ENCODE peak calls at places on chromosomes 16 and 17, in four cellular contexts. T, V, B and G are unnamed samples.
A peak's percentile ranks its signal among the peaks of the same experiment; 100 is the strongest.

GRCh38 chr16:3717235-3718018 is at the start of gene TRAP1:
- DNase-seq in B (peak; percentile 93), T (no peak), V (peak; percentile 95), G (peak; percentile 30)

GRCh38 chr16:21084631-21085235 is 65.9 kb downstream of the DNAH3 start:
- DNase-seq in V (no peak), T (no peak), B (no peak), G (no peak)

GRCh38 chr17:66635646-66636045 is 199.3 kb upstream of the CACNG5 start:
- DNase-seq in B (no peak), T (no peak), V (no peak), G (no peak)

GRCh38 chr16:1194665-1195392 is 30.2 kb downstream of the TPSG1 start:
- DNase-seq in B (no peak), V (no peak), T (no peak), G (no peak)

GRCh38 chr17:76736349-76737081 is 616 bp downstream of the SRSF2 start:
- DNase-seq in B (peak; percentile 87), T (no peak), V (peak; percentile 91), G (no peak)

GRCh38 chr17:48101012-48101720 is at the start of gene CBX1:
- DNase-seq in V (peak; percentile 96), T (peak; percentile 46), B (peak; percentile 94), G (peak; percentile 80)

GRCh38 chr17:66548659-66549311 is 246.4 kb downstream of the PRKCA start:
- DNase-seq in V (no peak), B (no peak), T (no peak), G (no peak)

GRCh38 chr16:46817961-46818360 is 13.0 kb downstream of the C16orf87 start:
- DNase-seq in B (no peak), T (no peak), V (no peak), G (no peak)

GRCh38 chr17:40862985-40863733 is 3.9 kb downstream of the KRT12 start:
- DNase-seq in T (no peak), B (no peak), V (no peak), G (no peak)

GRCh38 chr16:85524630-85525463 is 88.3 kb upstream of the GSE1 start:
- DNase-seq in V (peak; percentile 77), B (peak; percentile 52), T (no peak), G (no peak)

GRCh38 chr16:11791144-11791828 is 5.8 kb downstream of the ZC3H7A start:
- DNase-seq in T (no peak), B (no peak), V (no peak), G (no peak)

GRCh38 chr17:82230627-82231311 is 1.9 kb downstream of the SLC16A3 start:
- DNase-seq in B (peak; percentile 90), V (peak; percentile 93), T (no peak), G (no peak)

GRCh38 chr16:2005646-2006045 is 4.0 kb downstream of the ZNF598 start:
- DNase-seq in T (no peak), B (no peak), V (peak; percentile 75), G (no peak)

GRCh38 chr17:20926532-20926931 is 116.3 kb downstream of the USP22 start:
- DNase-seq in T (no peak), V (no peak), B (no peak), G (no peak)

GRCh38 chr16:69393898-69394849 is 8.4 kb upstream of the TERF2 start:
- DNase-seq in T (no peak), V (no peak), B (no peak), G (no peak)

GRCh38 chr17:29178750-29179231 is 1.4 kb downstream of the MYO18A start:
- DNase-seq in V (no peak), T (no peak), B (no peak), G (no peak)

GRCh38 chr16:83802135-83802534 is 5.6 kb upstream of the HSBP1 start:
- DNase-seq in B (no peak), V (no peak), T (peak; percentile 46), G (peak; percentile 56)

GRCh38 chr16:54212893-54213292 is 73.7 kb downstream of the IRX3 start:
- DNase-seq in V (peak; percentile 64), T (no peak), B (no peak), G (no peak)

GRCh38 chr17:32341857-32342602 is at the start of gene C17orf75:
- DNase-seq in V (peak; percentile 88), T (no peak), B (peak; percentile 82), G (peak; percentile 48)

GRCh38 chr16:1395444-1396074 is 18.9 kb downstream of the UNKL start:
- DNase-seq in B (no peak), T (no peak), V (no peak), G (no peak)

GRCh38 chr16:86455116-86455515 is 55.2 kb upstream of the FOXF1 start:
- DNase-seq in V (no peak), T (peak; percentile 75), B (no peak), G (peak; percentile 94)

GRCh38 chr16:89484088-89484501 is 6.3 kb downstream of the ANKRD11 start:
- DNase-seq in B (no peak), T (no peak), V (no peak), G (no peak)
- H3K4me3 ChIP-seq in B (no peak overlapping the region), T (no peak overlapping the region), V (no peak overlapping the region), G (no peak overlapping the region)

GRCh38 chr17:68612228-68612922 is 11.2 kb upstream of the FAM20A start:
- DNase-seq in B (no peak), V (no peak), T (no peak), G (no peak)

GRCh38 chr17:68612923-68613292 is 11.7 kb upstream of the FAM20A start:
- DNase-seq in T (no peak), V (no peak), B (no peak), G (no peak)

GRCh38 chr17:68611353-68612227 is 10.4 kb upstream of the FAM20A start:
- DNase-seq in T (no peak), V (no peak), B (no peak), G (no peak)

GRCh38 chr17:68614718-68615117 is 13.6 kb upstream of the FAM20A start:
- DNase-seq in V (no peak), T (no peak), B (no peak), G (no peak)

DNA sequence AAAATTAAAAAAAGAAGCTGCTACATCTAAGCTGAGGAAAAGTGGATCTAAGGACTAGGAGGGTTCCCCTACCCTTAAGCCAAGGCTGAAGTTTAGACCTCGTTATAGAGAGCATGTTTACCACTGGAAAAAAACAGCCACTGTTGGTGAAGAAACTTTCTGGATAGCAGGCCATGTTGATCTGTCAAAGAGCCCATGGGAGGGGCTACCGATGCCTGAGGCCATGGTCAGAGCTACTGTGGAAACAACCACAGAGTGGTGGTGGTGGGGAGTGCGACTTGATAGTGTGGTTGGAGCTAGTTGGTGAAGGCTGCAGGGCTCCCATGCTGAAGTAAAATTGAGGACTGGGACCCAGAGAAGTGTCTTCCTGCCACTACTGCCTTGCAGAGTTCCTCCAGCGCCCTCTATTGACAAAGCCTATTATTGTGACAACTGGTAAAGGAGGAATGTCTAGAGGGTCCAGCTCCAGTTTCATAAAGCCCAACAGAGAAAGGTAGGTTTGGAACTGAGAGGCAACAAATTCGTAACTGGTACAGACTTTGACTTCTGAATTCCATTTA is 12.7 kb upstream of the FAM20A start:
- DNase-seq in B (peak; percentile 40), T (no peak), V (no peak), G (no peak)
- TF ChIP-seq CTCF in B (peak; percentile 51), T (peak; percentile 33), V (peak; percentile 45), G (peak; percentile 70)

GRCh38 chr16:17270683-17271109 is 200.1 kb downstream of the XYLT1 start:
- DNase-seq in B (no peak), V (no peak), T (no peak), G (no peak)

GRCh38 chr16:17273142-17273561 is 197.6 kb downstream of the XYLT1 start:
- DNase-seq in V (no peak), B (no peak), T (peak; percentile 75), G (peak; percentile 38)

GRCh38 chr16:17272716-17273115 is 198.0 kb downstream of the XYLT1 start:
- DNase-seq in B (no peak), V (no peak), T (no peak), G (no peak)

GRCh38 chr16:17270111-17270510 is 200.6 kb downstream of the XYLT1 start:
- DNase-seq in V (no peak), B (no peak), T (no peak), G (no peak)

DNA sequence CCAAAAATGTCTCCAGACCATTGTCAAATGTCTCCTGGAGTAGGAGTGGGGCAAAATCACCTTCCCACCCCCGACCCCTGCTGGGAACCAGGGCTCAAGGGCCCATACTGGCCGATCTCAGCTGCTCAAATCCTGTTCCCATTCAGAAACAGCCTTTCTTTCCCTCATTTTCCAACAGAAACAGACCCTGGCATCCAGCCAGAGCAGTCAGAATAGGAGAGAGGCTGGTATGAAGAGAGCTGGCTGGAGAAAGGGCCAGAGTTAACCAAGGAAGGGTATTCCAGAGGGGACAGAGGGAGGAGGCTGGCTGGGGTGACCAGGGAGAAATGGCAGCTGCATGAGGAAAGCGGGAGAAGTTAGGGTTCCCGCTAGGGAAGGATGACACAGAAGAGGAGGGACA is 199.1 kb downstream of the XYLT1 start:
- DNase-seq in V (no peak), T (no peak), B (no peak), G (no peak)
- H3K4me3 ChIP-seq in V (no peak overlapping the region), T (no peak overlapping the region), B (no peak overlapping the region), G (no peak overlapping the region)

GRCh38 chr16:76729525-76729924 is 452.3 kb downstream of the CNTNAP4 start:
- DNase-seq in B (no peak), V (no peak), T (no peak), G (no peak)
- TF ChIP-seq CTCF in B (no peak), V (no peak), T (no peak), G (no peak)